ENCODE peak calls at places on chromosomes 11 and 22, in seven cellular contexts. W is germinal center; T is SK-N-DZ; Q is AG04450; Y is stimulated activated CD4-positive, alpha-beta T cell treated with anti-CD3 and anti-CD28 coated beads, Interleukin-4, amount 100 ng/mL, for 24 hours; K is foreskin melanocyte; H is aorta. N is an unnamed sample.

GRCh38 chr11:112249871-112250590 is 10.6 kb downstream of the PLET1 start:
- DNase-seq in W (no peak), T (no peak), Q (no peak), Y (no peak), K (no peak), H (no peak), N (no peak)

GRCh38 chr11:127182586-127183203 is 182.1 kb upstream of the KIRREL3 start:
- DNase-seq in W (no peak), T (no peak), Q (no peak), Y (no peak), K (no peak), H (no peak), N (no peak)

GRCh38 chr11:56910785-56911184 is 77.9 kb upstream of the OR5AK2 start:
- DNase-seq in W (no peak), T (no peak), Q (no peak), Y (no peak), K (peak), H (no peak), N (no peak)

GRCh38 chr11:27460571-27460970 is 12.0 kb downstream of the LGR4 start:
- DNase-seq in W (no peak), T (no peak), Q (no peak), Y (no peak), K (no peak), H (no peak), N (no peak)

GRCh38 chr22:23677701-23677995 is 13.2 kb upstream of the RGL4 start:
- DNase-seq in W (no peak), T (no peak), Q (no peak), Y (no peak), K (no peak), H (no peak), N (no peak)

GRCh38 chr11:60838132-60838531 is 3.8 kb upstream of the CCDC86 start:
- DNase-seq in W (no peak), T (no peak), Q (no peak), Y (no peak), K (no peak), H (no peak), N (no peak)

GRCh38 chr11:71474141-71474770 is 21.3 kb downstream of the NADSYN1 start:
- DNase-seq in W (no peak), T (no peak), Q (no peak), Y (no peak), K (no peak), H (peak), N (no peak)

GRCh38 chr11:46597609-46598219 is 3.9 kb upstream of the AMBRA1 start:
- DNase-seq in W (no peak), T (no peak), Q (no peak), Y (no peak), K (no peak), H (no peak), N (no peak)

GRCh38 chr11:103924166-103925013 is 112.0 kb upstream of the DDI1 start:
- DNase-seq in W (no peak), T (no peak), Q (no peak), Y (no peak), K (no peak), H (no peak), N (no peak)

GRCh38 chr22:48919187-48919590 is 908.5 kb downstream of the BRD1 start:
- DNase-seq in W (no peak), T (no peak), Q (no peak), Y (no peak), K (no peak), H (peak), N (no peak)

GRCh38 chr11:27215471-27216267 is 147.3 kb downstream of the CCDC34 start:
- DNase-seq in W (no peak), T (no peak), Q (no peak), Y (no peak), K (no peak), H (no peak), N (no peak)

GRCh38 chr22:47207387-47207786 is 444.9 kb downstream of the TBC1D22A start:
- DNase-seq in W (no peak), T (no peak), Q (no peak), Y (peak), K (no peak), H (peak), N (no peak)

GRCh38 chr11:116558504-116559252 is 214.1 kb downstream of the BUD13 start:
- DNase-seq in W (no peak), T (no peak), Q (no peak), Y (no peak), K (peak), H (no peak), N (no peak)

GRCh38 chr22:42947211-42947990 is 67.5 kb downstream of the PACSIN2 start:
- DNase-seq in W (no peak), T (no peak), Q (no peak), Y (no peak), K (peak), H (peak), N (no peak)

GRCh38 chr11:34959770-34960169 is 43.4 kb downstream of the PDHX start:
- DNase-seq in W (no peak), T (no peak), Q (no peak), Y (no peak), K (no peak), H (no peak), N (no peak)

GRCh38 chr11:32052218-32052617 is 38.7 kb upstream of the RCN1 start:
- DNase-seq in W (peak), T (peak), Q (peak), Y (peak), K (peak), H (peak), N (peak)

GRCh38 chr11:59550842-59551650 is 39.7 kb downstream of the OR4D9 start:
- DNase-seq in W (peak), T (peak), Q (peak), Y (peak), K (peak), H (peak), N (peak)

GRCh38 chr11:117020287-117020686 is 77.9 kb downstream of the SIK3 start:
- DNase-seq in W (no peak), T (no peak), Q (no peak), Y (peak), K (no peak), H (no peak), N (peak)

GRCh38 chr22:49203863-49204598 is 623.6 kb downstream of the BRD1 start:
- DNase-seq in W (no peak), T (no peak), Q (no peak), Y (no peak), K (no peak), H (peak), N (no peak)

GRCh38 chr11:11035331-11035730 is 177.5 kb upstream of the ZBED5 start:
- DNase-seq in W (no peak), T (no peak), Q (no peak), Y (no peak), K (no peak), H (no peak), N (no peak)

GRCh38 chr11:86447763-86448480 is 73.2 kb downstream of the CCDC81 start:
- DNase-seq in W (no peak), T (no peak), Q (no peak), Y (no peak), K (no peak), H (no peak), N (peak)

GRCh38 chr11:10511046-10511711 is 29.8 kb downstream of the RNF141 start:
- DNase-seq in W (no peak), T (no peak), Q (no peak), Y (no peak), K (no peak), H (no peak), N (no peak)

GRCh38 chr11:35525501-35526175 is at the start of gene PAMR1:
- DNase-seq in W (no peak), T (peak), Q (peak), Y (no peak), K (no peak), H (peak), N (peak)

GRCh38 chr11:65420506-65421203 is 1.9 kb upstream of the NEAT1 start:
- DNase-seq in W (no peak), T (peak), Q (no peak), Y (no peak), K (no peak), H (peak), N (no peak)

GRCh38 chr22:19490628-19491230 is 11.0 kb downstream of the CDC45 start:
- DNase-seq in W (no peak), T (no peak), Q (no peak), Y (no peak), K (no peak), H (no peak), N (no peak)

GRCh38 chr11:40228671-40229070 is 1230.8 kb downstream of the LRRC4C start:
- DNase-seq in W (no peak), T (no peak), Q (no peak), Y (no peak), K (no peak), H (no peak), N (no peak)

GRCh38 chr11:85643255-85643654 is 4.5 kb upstream of the TMEM126A start:
- DNase-seq in W (no peak), T (no peak), Q (no peak), Y (no peak), K (no peak), H (no peak), N (no peak)

GRCh38 chr22:33867118-33867863 is 53.0 kb downstream of the LARGE1 start:
- DNase-seq in W (no peak), T (no peak), Q (no peak), Y (no peak), K (peak), H (no peak), N (no peak)

GRCh38 chr11:69711824-69712801 is 8.3 kb upstream of the FGF19 start:
- DNase-seq in W (no peak), T (no peak), Q (no peak), Y (no peak), K (no peak), H (no peak), N (no peak)

GRCh38 chr11:120052196-120052775 is 85.6 kb downstream of the TRIM29 start:
- DNase-seq in W (no peak), T (no peak), Q (no peak), Y (no peak), K (no peak), H (no peak), N (no peak)